ENCODE peak calls at places on chromosomes 2 and 18, in eight cellular contexts. One of them, this sample, is unnamed.

GRCh38 chr18:27901424-27902226 is 275.3 kb downstream of the CDH2 start:
- DNase-seq in psoas muscle: no peak
- DNase-seq in CD4-positive, alpha-beta T cell: no peak
- DNase-seq in Peyer's patch: no peak
- DNase-seq in brain microvascular endothelial cell: no peak
- DNase-seq in AG04450: no peak
- DNase-seq in A549: no peak
- DNase-seq in IMR-90: no peak
- DNase-seq in this sample: no peak

GRCh38 chr2:101003278-101003775 is 1.2 kb downstream of the RPL31 start:
- DNase-seq in Peyer's patch: no peak
- DNase-seq in brain microvascular endothelial cell: no peak
- DNase-seq in psoas muscle: no peak
- DNase-seq in AG04450: no peak
- DNase-seq in IMR-90: peak
- DNase-seq in A549: peak
- DNase-seq in CD4-positive, alpha-beta T cell: no peak
- DNase-seq in this sample: no peak

GRCh38 chr18:48024891-48025660 is 94.6 kb upstream of the SMAD2 start:
- DNase-seq in psoas muscle: no peak
- DNase-seq in brain microvascular endothelial cell: no peak
- DNase-seq in Peyer's patch: peak
- DNase-seq in CD4-positive, alpha-beta T cell: no peak
- DNase-seq in IMR-90: no peak
- DNase-seq in A549: no peak
- DNase-seq in AG04450: no peak
- DNase-seq in this sample: no peak

GRCh38 chr2:85248741-85249524 is 78.9 kb downstream of the TGOLN2 start:
- DNase-seq in Peyer's patch: no peak
- DNase-seq in AG04450: peak
- DNase-seq in A549: peak
- DNase-seq in psoas muscle: no peak
- DNase-seq in CD4-positive, alpha-beta T cell: no peak
- DNase-seq in brain microvascular endothelial cell: peak
- DNase-seq in IMR-90: peak
- DNase-seq in this sample: peak

GRCh38 chr2:160242863-160243552 is 42.9 kb upstream of the ITGB6 start:
- DNase-seq in Peyer's patch: no peak
- DNase-seq in psoas muscle: no peak
- DNase-seq in AG04450: no peak
- DNase-seq in CD4-positive, alpha-beta T cell: no peak
- DNase-seq in A549: no peak
- DNase-seq in IMR-90: no peak
- DNase-seq in brain microvascular endothelial cell: no peak
- DNase-seq in this sample: no peak

GRCh38 chr2:80392446-80392845 is 87.9 kb upstream of the LRRTM1 start:
- DNase-seq in IMR-90: peak
- DNase-seq in CD4-positive, alpha-beta T cell: no peak
- DNase-seq in brain microvascular endothelial cell: no peak
- DNase-seq in Peyer's patch: no peak
- DNase-seq in psoas muscle: no peak
- DNase-seq in AG04450: no peak
- DNase-seq in A549: no peak
- DNase-seq in this sample: no peak

GRCh38 chr2:1509271-1509995 is 96.2 kb downstream of the TPO start:
- DNase-seq in AG04450: no peak
- DNase-seq in psoas muscle: no peak
- DNase-seq in A549: no peak
- DNase-seq in brain microvascular endothelial cell: no peak
- DNase-seq in CD4-positive, alpha-beta T cell: no peak
- DNase-seq in IMR-90: no peak
- DNase-seq in Peyer's patch: no peak
- DNase-seq in this sample: no peak

GRCh38 chr2:237540823-237541222 is 25.6 kb upstream of the PRLH start:
- DNase-seq in brain microvascular endothelial cell: peak
- DNase-seq in Peyer's patch: peak
- DNase-seq in A549: peak
- DNase-seq in psoas muscle: peak
- DNase-seq in IMR-90: peak
- DNase-seq in CD4-positive, alpha-beta T cell: no peak
- DNase-seq in AG04450: peak
- DNase-seq in this sample: peak

GRCh38 chr2:10380048-10380926 is 67.8 kb downstream of the ODC1 start:
- DNase-seq in IMR-90: peak
- DNase-seq in A549: no peak
- DNase-seq in brain microvascular endothelial cell: no peak
- DNase-seq in AG04450: no peak
- DNase-seq in Peyer's patch: peak
- DNase-seq in psoas muscle: no peak
- DNase-seq in CD4-positive, alpha-beta T cell: no peak
- DNase-seq in this sample: no peak

GRCh38 chr18:57819671-57820460 is 16.8 kb upstream of the ATP8B1 start:
- DNase-seq in A549: peak
- DNase-seq in Peyer's patch: peak
- DNase-seq in brain microvascular endothelial cell: peak
- DNase-seq in psoas muscle: peak
- DNase-seq in AG04450: peak
- DNase-seq in IMR-90: peak
- DNase-seq in CD4-positive, alpha-beta T cell: no peak
- DNase-seq in this sample: peak

GRCh38 chr18:62324917-62325805 is at the start of gene TNFRSF11A:
- DNase-seq in IMR-90: no peak
- DNase-seq in A549: peak
- DNase-seq in brain microvascular endothelial cell: no peak
- DNase-seq in Peyer's patch: peak
- DNase-seq in CD4-positive, alpha-beta T cell: peak
- DNase-seq in AG04450: no peak
- DNase-seq in psoas muscle: peak
- DNase-seq in this sample: peak

GRCh38 chr2:56523815-56524214 is 340.0 kb downstream of the CCDC85A start:
- DNase-seq in IMR-90: no peak
- DNase-seq in A549: no peak
- DNase-seq in psoas muscle: no peak
- DNase-seq in Peyer's patch: no peak
- DNase-seq in CD4-positive, alpha-beta T cell: no peak
- DNase-seq in AG04450: no peak
- DNase-seq in brain microvascular endothelial cell: no peak
- DNase-seq in this sample: no peak

GRCh38 chr2:223944166-223944703 is 900 bp downstream of the WDFY1 start:
- DNase-seq in IMR-90: no peak
- DNase-seq in brain microvascular endothelial cell: no peak
- DNase-seq in psoas muscle: peak
- DNase-seq in A549: peak
- DNase-seq in Peyer's patch: peak
- DNase-seq in CD4-positive, alpha-beta T cell: peak
- DNase-seq in AG04450: no peak
- DNase-seq in this sample: peak

GRCh38 chr2:128058114-128058513 is 30.3 kb upstream of the SAP130 start:
- DNase-seq in psoas muscle: no peak
- DNase-seq in Peyer's patch: no peak
- DNase-seq in brain microvascular endothelial cell: no peak
- DNase-seq in A549: no peak
- DNase-seq in CD4-positive, alpha-beta T cell: no peak
- DNase-seq in AG04450: no peak
- DNase-seq in IMR-90: no peak
- DNase-seq in this sample: no peak

GRCh38 chr2:70161069-70161534 is 29.7 kb downstream of the C2orf42 start:
- DNase-seq in Peyer's patch: no peak
- DNase-seq in brain microvascular endothelial cell: no peak
- DNase-seq in IMR-90: no peak
- DNase-seq in psoas muscle: no peak
- DNase-seq in A549: no peak
- DNase-seq in CD4-positive, alpha-beta T cell: no peak
- DNase-seq in AG04450: no peak
- DNase-seq in this sample: no peak

GRCh38 chr18:32422185-32422584 is 48.5 kb downstream of the GAREM1 start:
- DNase-seq in brain microvascular endothelial cell: no peak
- DNase-seq in CD4-positive, alpha-beta T cell: no peak
- DNase-seq in IMR-90: no peak
- DNase-seq in Peyer's patch: no peak
- DNase-seq in AG04450: no peak
- DNase-seq in A549: no peak
- DNase-seq in psoas muscle: no peak
- DNase-seq in this sample: no peak

GRCh38 chr18:32424696-32425095 is 46.0 kb downstream of the GAREM1 start:
- DNase-seq in Peyer's patch: no peak
- DNase-seq in IMR-90: no peak
- DNase-seq in AG04450: no peak
- DNase-seq in CD4-positive, alpha-beta T cell: no peak
- DNase-seq in brain microvascular endothelial cell: no peak
- DNase-seq in psoas muscle: no peak
- DNase-seq in A549: no peak
- DNase-seq in this sample: no peak

GRCh38 chr18:32418148-32418547 is 52.5 kb downstream of the GAREM1 start:
- DNase-seq in brain microvascular endothelial cell: no peak
- DNase-seq in AG04450: no peak
- DNase-seq in Peyer's patch: no peak
- DNase-seq in IMR-90: no peak
- DNase-seq in A549: no peak
- DNase-seq in psoas muscle: no peak
- DNase-seq in CD4-positive, alpha-beta T cell: no peak
- DNase-seq in this sample: no peak

GRCh38 chr18:32422978-32423740 is 47.5 kb downstream of the GAREM1 start:
- DNase-seq in Peyer's patch: no peak
- DNase-seq in CD4-positive, alpha-beta T cell: no peak
- DNase-seq in A549: no peak
- DNase-seq in psoas muscle: no peak
- DNase-seq in AG04450: no peak
- DNase-seq in IMR-90: no peak
- DNase-seq in brain microvascular endothelial cell: no peak
- DNase-seq in this sample: no peak

DNA sequence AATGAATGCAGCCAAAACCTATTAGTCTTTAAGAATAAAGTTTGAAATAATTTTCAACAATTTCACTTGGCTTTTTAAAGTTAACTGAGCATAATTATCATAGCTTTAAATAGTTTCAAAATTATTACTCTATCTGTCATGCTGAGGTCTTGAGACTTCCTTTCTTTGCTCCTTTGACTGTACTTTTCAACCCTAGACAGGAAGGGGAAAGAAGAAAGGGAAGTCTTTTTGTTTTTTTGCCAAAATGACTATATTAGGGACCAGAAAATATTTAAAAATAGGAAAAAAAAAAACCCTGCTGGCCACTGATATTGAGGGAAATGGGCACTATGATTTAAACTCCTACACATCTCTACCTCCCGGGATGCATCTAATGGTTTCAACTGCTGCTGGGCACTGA is 50.6 kb downstream of the GAREM1 start:
- DNase-seq in psoas muscle: no peak
- DNase-seq in CD4-positive, alpha-beta T cell: no peak
- DNase-seq in brain microvascular endothelial cell: no peak
- DNase-seq in IMR-90: no peak
- DNase-seq in A549: no peak
- DNase-seq in AG04450: no peak
- DNase-seq in Peyer's patch: no peak
- DNase-seq in this sample: no peak
- H3K27ac ChIP-seq in psoas muscle: no peak
- H3K27ac ChIP-seq in CD4-positive, alpha-beta T cell: no peak
- H3K27ac ChIP-seq in brain microvascular endothelial cell: no peak
- H3K27ac ChIP-seq in IMR-90: no peak
- H3K27ac ChIP-seq in A549: no peak
- H3K27ac ChIP-seq in AG04450: no peak
- H3K27ac ChIP-seq in Peyer's patch: no peak
- H3K27ac ChIP-seq in this sample: no peak

GRCh38 chr2:207155516-207155915 is 10.2 kb downstream of the KLF7 start:
- DNase-seq in IMR-90: no peak
- DNase-seq in CD4-positive, alpha-beta T cell: no peak
- DNase-seq in psoas muscle: no peak
- DNase-seq in A549: no peak
- DNase-seq in brain microvascular endothelial cell: no peak
- DNase-seq in Peyer's patch: no peak
- DNase-seq in AG04450: no peak
- DNase-seq in this sample: no peak

GRCh38 chr2:207156451-207157161 is 9.1 kb downstream of the KLF7 start:
- DNase-seq in Peyer's patch: no peak
- DNase-seq in brain microvascular endothelial cell: no peak
- DNase-seq in IMR-90: no peak
- DNase-seq in A549: no peak
- DNase-seq in CD4-positive, alpha-beta T cell: no peak
- DNase-seq in psoas muscle: no peak
- DNase-seq in AG04450: no peak
- DNase-seq in this sample: no peak

GRCh38 chr2:207157162-207157481 is 8.6 kb downstream of the KLF7 start:
- DNase-seq in A549: no peak
- DNase-seq in brain microvascular endothelial cell: no peak
- DNase-seq in AG04450: no peak
- DNase-seq in IMR-90: no peak
- DNase-seq in CD4-positive, alpha-beta T cell: no peak
- DNase-seq in psoas muscle: no peak
- DNase-seq in Peyer's patch: no peak
- DNase-seq in this sample: no peak

GRCh38 chr2:207154556-207155179 is 11.1 kb downstream of the KLF7 start:
- DNase-seq in AG04450: no peak
- DNase-seq in CD4-positive, alpha-beta T cell: no peak
- DNase-seq in IMR-90: no peak
- DNase-seq in A549: no peak
- DNase-seq in brain microvascular endothelial cell: no peak
- DNase-seq in psoas muscle: no peak
- DNase-seq in Peyer's patch: no peak
- DNase-seq in this sample: no peak

GRCh38 chr2:207156045-207156444 is 9.7 kb downstream of the KLF7 start:
- DNase-seq in Peyer's patch: no peak
- DNase-seq in psoas muscle: no peak
- DNase-seq in brain microvascular endothelial cell: no peak
- DNase-seq in A549: no peak
- DNase-seq in IMR-90: no peak
- DNase-seq in AG04450: no peak
- DNase-seq in CD4-positive, alpha-beta T cell: no peak
- DNase-seq in this sample: no peak
- TF ChIP-seq CTCF in Peyer's patch: no peak
- TF ChIP-seq CTCF in psoas muscle: no peak
- TF ChIP-seq CTCF in brain microvascular endothelial cell: no peak
- TF ChIP-seq CTCF in A549: no peak
- TF ChIP-seq CTCF in IMR-90: no peak
- TF ChIP-seq CTCF in AG04450: no peak
- TF ChIP-seq CTCF in CD4-positive, alpha-beta T cell: no peak
- TF ChIP-seq CTCF in this sample: no peak

DNA sequence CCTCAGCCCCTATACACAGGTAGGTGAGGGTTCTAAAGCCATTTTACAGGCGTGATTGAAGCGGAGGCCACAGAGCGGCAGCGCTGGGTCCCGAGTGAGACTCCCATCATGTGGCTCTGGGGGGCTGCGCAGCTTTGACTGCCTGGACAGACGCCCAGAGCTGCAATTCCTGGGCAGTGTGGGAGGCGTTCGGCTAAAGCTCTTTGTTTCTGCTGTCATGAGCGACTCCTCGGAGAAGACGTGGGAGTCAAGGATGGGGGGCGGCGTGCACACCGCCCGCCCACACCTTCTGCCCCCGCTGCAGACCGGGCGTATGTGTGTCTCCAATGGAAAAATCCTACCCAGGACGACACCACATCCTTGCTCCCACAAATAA is 867 bp upstream of the LBH start:
- DNase-seq in brain microvascular endothelial cell: peak
- DNase-seq in IMR-90: peak
- DNase-seq in CD4-positive, alpha-beta T cell: no peak
- DNase-seq in psoas muscle: no peak
- DNase-seq in A549: no peak
- DNase-seq in Peyer's patch: no peak
- DNase-seq in AG04450: no peak
- DNase-seq in this sample: no peak
- H3K27ac ChIP-seq in brain microvascular endothelial cell: no peak
- H3K27ac ChIP-seq in IMR-90: peak
- H3K27ac ChIP-seq in CD4-positive, alpha-beta T cell: peak
- H3K27ac ChIP-seq in psoas muscle: peak
- H3K27ac ChIP-seq in A549: peak
- H3K27ac ChIP-seq in Peyer's patch: peak
- H3K27ac ChIP-seq in AG04450: peak
- H3K27ac ChIP-seq in this sample: peak

GRCh38 chr2:66423391-66423790 is 11.5 kb upstream of the MEIS1 start:
- DNase-seq in CD4-positive, alpha-beta T cell: no peak
- DNase-seq in A549: no peak
- DNase-seq in psoas muscle: no peak
- DNase-seq in IMR-90: no peak
- DNase-seq in AG04450: no peak
- DNase-seq in brain microvascular endothelial cell: no peak
- DNase-seq in Peyer's patch: no peak
- DNase-seq in this sample: no peak
- TF ChIP-seq CTCF in CD4-positive, alpha-beta T cell: no peak
- TF ChIP-seq CTCF in A549: no peak
- TF ChIP-seq CTCF in psoas muscle: no peak
- TF ChIP-seq CTCF in IMR-90: no peak
- TF ChIP-seq CTCF in AG04450: peak
- TF ChIP-seq CTCF in brain microvascular endothelial cell: no peak
- TF ChIP-seq CTCF in Peyer's patch: no peak
- TF ChIP-seq CTCF in this sample: peak

This sample was measured in prostate gland.